ENCODE peak calls at places on chromosomes 16 and 17, in five cellular contexts. One of them, this sample, is unnamed.

GRCh38 chr16:57422026-57422944 is 17.7 kb downstream of the CCL17 start:
- DNase-seq in fibroblast of lung: peak; percentile 85
- DNase-seq in neuronal stem cell: no peak
- DNase-seq in SJSA1: peak; percentile 70
- DNase-seq in breast epithelium: no peak
- DNase-seq in this sample: no peak

GRCh38 chr17:21500064-21500463 is 123.9 kb downstream of the KCNJ12 start:
- DNase-seq in breast epithelium: no peak
- DNase-seq in fibroblast of lung: no peak
- DNase-seq in SJSA1: no peak
- DNase-seq in neuronal stem cell: no peak
- DNase-seq in this sample: no peak

GRCh38 chr16:20866161-20866772 is 33.9 kb downstream of the DCUN1D3 start:
- DNase-seq in breast epithelium: no peak
- DNase-seq in neuronal stem cell: peak; percentile 6
- DNase-seq in fibroblast of lung: peak; percentile 81
- DNase-seq in SJSA1: peak; percentile 81
- DNase-seq in this sample: no peak

GRCh38 chr16:57615813-57616212 is 12.6 kb upstream of the ADGRG1 start:
- DNase-seq in SJSA1: no peak
- DNase-seq in neuronal stem cell: no peak
- DNase-seq in breast epithelium: no peak
- DNase-seq in fibroblast of lung: no peak
- DNase-seq in this sample: no peak

GRCh38 chr16:22141746-22142145 is 20.6 kb upstream of the SDR42E2 start:
- DNase-seq in breast epithelium: no peak
- DNase-seq in neuronal stem cell: no peak
- DNase-seq in SJSA1: no peak
- DNase-seq in fibroblast of lung: no peak
- DNase-seq in this sample: peak; percentile 45

GRCh38 chr16:20763461-20764232 is at the start of gene ACSM3:
- DNase-seq in SJSA1: peak; percentile 57
- DNase-seq in neuronal stem cell: peak; percentile 5
- DNase-seq in fibroblast of lung: peak; percentile 83
- DNase-seq in breast epithelium: peak; percentile 68
- DNase-seq in this sample: peak; percentile 45

GRCh38 chr16:56658476-56658875 is 717 bp downstream of the MT1F start:
- DNase-seq in breast epithelium: no peak
- DNase-seq in fibroblast of lung: no peak
- DNase-seq in SJSA1: no peak
- DNase-seq in neuronal stem cell: no peak
- DNase-seq in this sample: no peak

GRCh38 chr16:65116818-65117430 is 4.9 kb downstream of the CDH11 start:
- DNase-seq in neuronal stem cell: no peak
- DNase-seq in SJSA1: peak; percentile 32
- DNase-seq in fibroblast of lung: no peak
- DNase-seq in breast epithelium: no peak
- DNase-seq in this sample: no peak

GRCh38 chr17:62189377-62189776 is 124.3 kb upstream of the MED13 start:
- DNase-seq in SJSA1: no peak
- DNase-seq in fibroblast of lung: no peak
- DNase-seq in breast epithelium: no peak
- DNase-seq in neuronal stem cell: no peak
- DNase-seq in this sample: no peak

GRCh38 chr16:20611350-20611902 is 35.3 kb upstream of the ACSM2B start:
- DNase-seq in fibroblast of lung: no peak
- DNase-seq in neuronal stem cell: no peak
- DNase-seq in SJSA1: no peak
- DNase-seq in breast epithelium: no peak
- DNase-seq in this sample: no peak

GRCh38 chr16:55941552-55941951 is 66.4 kb upstream of the CES5A start:
- DNase-seq in neuronal stem cell: no peak
- DNase-seq in breast epithelium: no peak
- DNase-seq in SJSA1: no peak
- DNase-seq in fibroblast of lung: no peak
- DNase-seq in this sample: no peak

GRCh38 chr17:66662496-66662895 is 172.4 kb upstream of the CACNG5 start:
- DNase-seq in neuronal stem cell: no peak
- DNase-seq in SJSA1: no peak
- DNase-seq in fibroblast of lung: no peak
- DNase-seq in breast epithelium: no peak
- DNase-seq in this sample: no peak

GRCh38 chr16:53043986-53044571 is 8.6 kb downstream of the CHD9NB start:
- DNase-seq in breast epithelium: peak; percentile 64
- DNase-seq in fibroblast of lung: no peak
- DNase-seq in neuronal stem cell: peak; percentile 56
- DNase-seq in SJSA1: no peak
- DNase-seq in this sample: no peak

GRCh38 chr16:80341242-80341641 is 199.6 kb upstream of the DYNLRB2 start:
- DNase-seq in neuronal stem cell: no peak
- DNase-seq in SJSA1: no peak
- DNase-seq in breast epithelium: no peak
- DNase-seq in fibroblast of lung: no peak
- DNase-seq in this sample: no peak

GRCh38 chr17:19724501-19725420 is 8.4 kb upstream of the SLC47A2 start:
- DNase-seq in neuronal stem cell: no peak
- DNase-seq in SJSA1: no peak
- DNase-seq in fibroblast of lung: no peak
- DNase-seq in breast epithelium: peak; percentile 91
- DNase-seq in this sample: no peak

GRCh38 chr17:78172284-78173024 is 4.1 kb downstream of the SYNGR2 start:
- DNase-seq in breast epithelium: no peak
- DNase-seq in SJSA1: peak; percentile 66
- DNase-seq in fibroblast of lung: no peak
- DNase-seq in neuronal stem cell: no peak
- DNase-seq in this sample: no peak

GRCh38 chr17:72150632-72151460 is 30.0 kb downstream of the SOX9 start:
- DNase-seq in fibroblast of lung: no peak
- DNase-seq in neuronal stem cell: no peak
- DNase-seq in breast epithelium: no peak
- DNase-seq in SJSA1: no peak
- DNase-seq in this sample: peak; percentile 85

GRCh38 chr16:19393226-19394074 is 24.2 kb upstream of the TMC5 start:
- DNase-seq in neuronal stem cell: peak; percentile 3
- DNase-seq in SJSA1: no peak
- DNase-seq in fibroblast of lung: peak; percentile 25
- DNase-seq in breast epithelium: no peak
- DNase-seq in this sample: no peak

GRCh38 chr17:47621293-47622178 is 28.2 kb upstream of the KPNB1 start:
- DNase-seq in breast epithelium: peak; percentile 27
- DNase-seq in neuronal stem cell: peak; percentile 38
- DNase-seq in fibroblast of lung: peak; percentile 80
- DNase-seq in SJSA1: peak; percentile 93
- DNase-seq in this sample: peak; percentile 45

GRCh38 chr17:57915980-57916757 is 39.0 kb downstream of the CUEDC1 start:
- DNase-seq in fibroblast of lung: no peak
- DNase-seq in breast epithelium: no peak
- DNase-seq in SJSA1: no peak
- DNase-seq in neuronal stem cell: peak; percentile 94
- DNase-seq in this sample: no peak

GRCh38 chr17:3798273-3799180 is 2.5 kb downstream of the ITGAE start:
- DNase-seq in neuronal stem cell: no peak
- DNase-seq in breast epithelium: no peak
- DNase-seq in SJSA1: no peak
- DNase-seq in fibroblast of lung: no peak
- DNase-seq in this sample: no peak

GRCh38 chr17:51499906-51500305 is 239.6 kb downstream of the UTP18 start:
- DNase-seq in fibroblast of lung: no peak
- DNase-seq in neuronal stem cell: no peak
- DNase-seq in SJSA1: no peak
- DNase-seq in breast epithelium: no peak
- DNase-seq in this sample: no peak

GRCh38 chr16:27273330-27273669 is 4.7 kb upstream of the NSMCE1 start:
- DNase-seq in breast epithelium: no peak
- DNase-seq in SJSA1: no peak
- DNase-seq in fibroblast of lung: no peak
- DNase-seq in neuronal stem cell: no peak
- DNase-seq in this sample: no peak

GRCh38 chr17:10398352-10398751 is 23.4 kb downstream of the MYH8 start:
- DNase-seq in neuronal stem cell: no peak
- DNase-seq in SJSA1: no peak
- DNase-seq in breast epithelium: no peak
- DNase-seq in fibroblast of lung: no peak
- DNase-seq in this sample: peak; percentile 16

GRCh38 chr16:1740781-1741490 is 30.4 kb downstream of the NME3 start:
- DNase-seq in breast epithelium: no peak
- DNase-seq in neuronal stem cell: no peak
- DNase-seq in SJSA1: no peak
- DNase-seq in fibroblast of lung: no peak
- DNase-seq in this sample: no peak

GRCh38 chr17:77735341-77736206 is 222.9 kb upstream of the TNRC6C start:
- DNase-seq in fibroblast of lung: peak; percentile 73
- DNase-seq in SJSA1: no peak
- DNase-seq in breast epithelium: peak; percentile 55
- DNase-seq in neuronal stem cell: no peak
- DNase-seq in this sample: no peak

GRCh38 chr17:42294469-42295398 is 6.4 kb downstream of the STAT5A start:
- DNase-seq in neuronal stem cell: no peak
- DNase-seq in fibroblast of lung: no peak
- DNase-seq in SJSA1: no peak
- DNase-seq in breast epithelium: peak; percentile 57
- DNase-seq in this sample: no peak

GRCh38 chr17:29393451-29393850 is 3.3 kb downstream of the TAOK1 start:
- DNase-seq in neuronal stem cell: no peak
- DNase-seq in breast epithelium: no peak
- DNase-seq in SJSA1: no peak
- DNase-seq in fibroblast of lung: peak; percentile 59
- DNase-seq in this sample: no peak

GRCh38 chr16:27304102-27304501 is 9.7 kb upstream of the IL4R start:
- DNase-seq in SJSA1: no peak
- DNase-seq in fibroblast of lung: no peak
- DNase-seq in breast epithelium: no peak
- DNase-seq in neuronal stem cell: no peak
- DNase-seq in this sample: no peak

GRCh38 chr16:35690413-35690812 is 2231.0 kb downstream of the TP53TG3F start:
- DNase-seq in neuronal stem cell: no peak
- DNase-seq in fibroblast of lung: no peak
- DNase-seq in SJSA1: no peak
- DNase-seq in breast epithelium: no peak
- DNase-seq in this sample: no peak

GRCh38 chr16:19138601-19139000 is 24.8 kb downstream of the ITPRIPL2 start:
- DNase-seq in fibroblast of lung: peak; percentile 95
- DNase-seq in breast epithelium: peak; percentile 80
- DNase-seq in SJSA1: peak; percentile 86
- DNase-seq in neuronal stem cell: no peak
- DNase-seq in this sample: no peak

GRCh38 chr17:83174859-83175550 is 95.6 kb downstream of the METRNL start:
- DNase-seq in fibroblast of lung: no peak
- DNase-seq in neuronal stem cell: no peak
- DNase-seq in breast epithelium: no peak
- DNase-seq in SJSA1: no peak
- DNase-seq in this sample: no peak

DNA sequence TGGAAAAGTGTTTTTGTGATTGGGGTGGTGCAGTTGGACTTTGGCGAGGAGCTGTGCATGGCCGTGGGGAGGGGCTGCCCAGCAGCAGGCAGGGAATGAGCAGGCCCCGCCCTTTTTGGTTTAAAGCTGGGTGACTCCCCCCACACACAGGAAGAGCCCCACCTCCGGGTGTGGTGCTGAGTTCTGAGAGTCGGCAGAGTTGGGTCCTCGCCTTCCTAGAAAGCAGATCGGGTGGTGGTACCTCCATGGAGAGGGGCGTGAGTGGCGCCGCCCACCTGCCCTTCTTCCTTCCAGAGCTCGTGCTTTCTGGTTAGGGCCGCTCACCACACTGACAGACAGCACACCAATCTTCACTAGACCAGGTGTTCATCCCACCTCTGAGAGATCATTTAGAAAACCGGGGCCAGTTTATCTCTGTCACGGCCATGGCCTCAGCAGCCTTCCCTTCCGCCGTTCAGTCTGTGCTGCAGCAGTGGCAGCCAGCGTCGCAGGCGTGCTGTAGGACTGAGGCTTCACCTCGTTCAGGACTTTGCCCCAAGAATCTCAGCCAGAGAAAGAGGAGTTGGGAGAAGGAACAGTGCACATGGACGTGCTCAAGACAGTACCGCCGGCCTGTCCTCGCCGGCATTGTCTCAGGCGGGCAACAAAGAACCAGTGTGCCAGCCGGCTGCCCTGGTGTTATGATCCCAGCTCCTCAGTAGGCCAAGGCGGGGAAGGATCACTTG is 144.0 kb upstream of the CHMP6 start:
- DNase-seq in breast epithelium: no peak
- DNase-seq in SJSA1: no peak
- DNase-seq in neuronal stem cell: no peak
- DNase-seq in fibroblast of lung: no peak
- DNase-seq in this sample: no peak
- H3K27ac ChIP-seq in breast epithelium: no peak overlapping the region
- H3K27ac ChIP-seq in SJSA1: no peak overlapping the region
- H3K27ac ChIP-seq in neuronal stem cell: no peak overlapping the region
- H3K27ac ChIP-seq in fibroblast of lung: no peak overlapping the region
- H3K27ac ChIP-seq in this sample: no peak overlapping the region

GRCh38 chr17:17191346-17191792 is 14.8 kb downstream of the PLD6 start:
- DNase-seq in breast epithelium: no peak
- DNase-seq in neuronal stem cell: no peak
- DNase-seq in fibroblast of lung: peak; percentile 50
- DNase-seq in SJSA1: peak; percentile 75
- DNase-seq in this sample: no peak
- H3K27ac ChIP-seq in breast epithelium: no peak overlapping the region
- H3K27ac ChIP-seq in neuronal stem cell: no peak overlapping the region
- H3K27ac ChIP-seq in fibroblast of lung: peak overlapping the region; percentile 20
- H3K27ac ChIP-seq in SJSA1: peak overlapping the region; percentile 16
- H3K27ac ChIP-seq in this sample: no peak overlapping the region

DNA sequence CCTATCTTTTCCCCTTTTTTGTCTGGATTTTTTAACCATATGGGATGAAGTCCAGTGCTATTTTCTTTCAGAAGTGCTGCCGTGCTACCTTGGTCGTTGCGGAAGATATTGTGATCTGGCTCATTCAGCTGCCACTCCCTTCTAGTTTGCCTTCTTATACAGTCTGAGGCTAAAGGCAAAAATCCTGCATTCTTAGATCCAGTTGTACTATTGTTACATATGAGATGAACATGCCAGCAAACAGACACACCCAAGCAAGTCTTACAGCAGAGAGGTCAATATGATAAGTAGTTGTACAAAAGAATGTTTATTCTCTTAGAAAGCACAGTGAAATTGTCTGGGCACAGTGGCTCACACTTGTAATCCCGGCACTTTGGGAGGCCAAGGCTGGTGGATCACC is 108.0 kb upstream of the COX10 start:
- DNase-seq in SJSA1: no peak
- DNase-seq in neuronal stem cell: no peak
- DNase-seq in breast epithelium: no peak
- DNase-seq in fibroblast of lung: no peak
- DNase-seq in this sample: no peak
- H3K27ac ChIP-seq in SJSA1: no peak overlapping the region
- H3K27ac ChIP-seq in neuronal stem cell: no peak overlapping the region
- H3K27ac ChIP-seq in breast epithelium: no peak overlapping the region
- H3K27ac ChIP-seq in fibroblast of lung: no peak overlapping the region
- H3K27ac ChIP-seq in this sample: no peak overlapping the region

GRCh38 chr16:81664153-81664552 is 114.9 kb upstream of the PLCG2 start:
- DNase-seq in fibroblast of lung: no peak
- DNase-seq in neuronal stem cell: no peak
- DNase-seq in breast epithelium: no peak
- DNase-seq in SJSA1: no peak
- DNase-seq in this sample: no peak
- H3K27ac ChIP-seq in fibroblast of lung: no peak overlapping the region
- H3K27ac ChIP-seq in neuronal stem cell: no peak overlapping the region
- H3K27ac ChIP-seq in breast epithelium: no peak overlapping the region
- H3K27ac ChIP-seq in SJSA1: no peak overlapping the region
- H3K27ac ChIP-seq in this sample: no peak overlapping the region